ENCODE peak calls at places on chromosomes 12 and 14, in nine cellular contexts. One of them, this sample, is unnamed.

GRCh38 chr12:54082402-54082892 is 28.8 kb downstream of the HOXC4 start:
- DNase-seq in M059J: peak; percentile 16
- DNase-seq in ACHN: peak; percentile 32
- DNase-seq in lower lobe of right lung: no peak
- DNase-seq in Kasumi-1: no peak
- DNase-seq in foreskin keratinocyte: no peak
- DNase-seq in NCI-H524: peak; percentile 19
- DNase-seq in effector memory CD4-positive, alpha-beta T cell: peak; percentile 2
- DNase-seq in WTC11: peak; percentile 53
- DNase-seq in this sample: no peak

GRCh38 chr12:80382254-80382653 is 61.8 kb upstream of the PTPRQ start:
- DNase-seq in M059J: no peak
- DNase-seq in Kasumi-1: no peak
- DNase-seq in foreskin keratinocyte: no peak
- DNase-seq in WTC11: no peak
- DNase-seq in lower lobe of right lung: no peak
- DNase-seq in effector memory CD4-positive, alpha-beta T cell: no peak
- DNase-seq in NCI-H524: no peak
- DNase-seq in ACHN: no peak
- DNase-seq in this sample: no peak

GRCh38 chr12:27548301-27549199 is 24.5 kb downstream of the PPFIBP1 start:
- DNase-seq in Kasumi-1: no peak
- DNase-seq in ACHN: no peak
- DNase-seq in lower lobe of right lung: no peak
- DNase-seq in M059J: peak; percentile 57
- DNase-seq in NCI-H524: peak; percentile 47
- DNase-seq in effector memory CD4-positive, alpha-beta T cell: no peak
- DNase-seq in WTC11: no peak
- DNase-seq in foreskin keratinocyte: no peak
- DNase-seq in this sample: no peak

GRCh38 chr12:110015132-110015531 is 15.9 kb downstream of the ANKRD13A start:
- DNase-seq in M059J: no peak
- DNase-seq in lower lobe of right lung: no peak
- DNase-seq in WTC11: no peak
- DNase-seq in Kasumi-1: peak; percentile 70
- DNase-seq in NCI-H524: no peak
- DNase-seq in effector memory CD4-positive, alpha-beta T cell: no peak
- DNase-seq in foreskin keratinocyte: no peak
- DNase-seq in ACHN: no peak
- DNase-seq in this sample: no peak

GRCh38 chr12:63952980-63953379 is 108.5 kb downstream of the SRGAP1 start:
- DNase-seq in M059J: no peak
- DNase-seq in foreskin keratinocyte: no peak
- DNase-seq in NCI-H524: peak; percentile 71
- DNase-seq in ACHN: no peak
- DNase-seq in effector memory CD4-positive, alpha-beta T cell: no peak
- DNase-seq in Kasumi-1: no peak
- DNase-seq in WTC11: no peak
- DNase-seq in lower lobe of right lung: no peak
- DNase-seq in this sample: no peak

GRCh38 chr14:22497144-22497423 is 91.9 kb downstream of the DAD1 start:
- DNase-seq in Kasumi-1: no peak
- DNase-seq in ACHN: no peak
- DNase-seq in WTC11: no peak
- DNase-seq in foreskin keratinocyte: no peak
- DNase-seq in effector memory CD4-positive, alpha-beta T cell: no peak
- DNase-seq in M059J: no peak
- DNase-seq in NCI-H524: no peak
- DNase-seq in lower lobe of right lung: no peak
- DNase-seq in this sample: no peak

GRCh38 chr14:26765768-26766550 is 168.1 kb upstream of the NOVA1 start:
- DNase-seq in lower lobe of right lung: no peak
- DNase-seq in NCI-H524: no peak
- DNase-seq in effector memory CD4-positive, alpha-beta T cell: no peak
- DNase-seq in ACHN: peak; percentile 19
- DNase-seq in foreskin keratinocyte: peak; percentile 59
- DNase-seq in Kasumi-1: no peak
- DNase-seq in WTC11: no peak
- DNase-seq in M059J: no peak
- DNase-seq in this sample: no peak

GRCh38 chr12:110234197-110235154 is 46.6 kb upstream of the ATP2A2 start:
- DNase-seq in M059J: no peak
- DNase-seq in effector memory CD4-positive, alpha-beta T cell: no peak
- DNase-seq in foreskin keratinocyte: no peak
- DNase-seq in WTC11: no peak
- DNase-seq in lower lobe of right lung: no peak
- DNase-seq in NCI-H524: no peak
- DNase-seq in ACHN: no peak
- DNase-seq in Kasumi-1: peak; percentile 28
- DNase-seq in this sample: no peak

GRCh38 chr14:71532349-71532748 is 399.9 kb upstream of the RGS6 start:
- DNase-seq in M059J: peak; percentile 81
- DNase-seq in lower lobe of right lung: no peak
- DNase-seq in NCI-H524: no peak
- DNase-seq in foreskin keratinocyte: no peak
- DNase-seq in effector memory CD4-positive, alpha-beta T cell: no peak
- DNase-seq in Kasumi-1: no peak
- DNase-seq in WTC11: no peak
- DNase-seq in ACHN: no peak
- DNase-seq in this sample: no peak

GRCh38 chr14:54627718-54628345 is 60.9 kb downstream of the SAMD4A start:
- DNase-seq in WTC11: no peak
- DNase-seq in ACHN: no peak
- DNase-seq in lower lobe of right lung: no peak
- DNase-seq in NCI-H524: no peak
- DNase-seq in effector memory CD4-positive, alpha-beta T cell: peak; percentile 6
- DNase-seq in foreskin keratinocyte: no peak
- DNase-seq in Kasumi-1: peak; percentile 59
- DNase-seq in M059J: peak; percentile 41
- DNase-seq in this sample: no peak

GRCh38 chr14:38339704-38340103 is 83.8 kb upstream of the CLEC14A start:
- DNase-seq in WTC11: no peak
- DNase-seq in lower lobe of right lung: no peak
- DNase-seq in effector memory CD4-positive, alpha-beta T cell: no peak
- DNase-seq in M059J: peak; percentile 25
- DNase-seq in Kasumi-1: no peak
- DNase-seq in ACHN: no peak
- DNase-seq in foreskin keratinocyte: no peak
- DNase-seq in NCI-H524: no peak
- DNase-seq in this sample: no peak

GRCh38 chr12:85466906-85467305 is 186.9 kb downstream of the ALX1 start:
- DNase-seq in foreskin keratinocyte: peak; percentile 52
- DNase-seq in Kasumi-1: no peak
- DNase-seq in M059J: peak; percentile 10
- DNase-seq in ACHN: no peak
- DNase-seq in lower lobe of right lung: no peak
- DNase-seq in NCI-H524: no peak
- DNase-seq in effector memory CD4-positive, alpha-beta T cell: no peak
- DNase-seq in WTC11: no peak
- DNase-seq in this sample: peak; percentile 26

GRCh38 chr12:132428872-132429121 is 61.2 kb upstream of the FBRSL1 start:
- DNase-seq in Kasumi-1: no peak
- DNase-seq in effector memory CD4-positive, alpha-beta T cell: no peak
- DNase-seq in ACHN: no peak
- DNase-seq in NCI-H524: peak; percentile 60
- DNase-seq in M059J: no peak
- DNase-seq in WTC11: no peak
- DNase-seq in lower lobe of right lung: no peak
- DNase-seq in foreskin keratinocyte: peak; percentile 47
- DNase-seq in this sample: peak; percentile 30

GRCh38 chr14:94650444-94650775 is 38.2 kb downstream of the SERPINA3 start:
- DNase-seq in Kasumi-1: no peak
- DNase-seq in foreskin keratinocyte: no peak
- DNase-seq in ACHN: no peak
- DNase-seq in M059J: no peak
- DNase-seq in effector memory CD4-positive, alpha-beta T cell: no peak
- DNase-seq in lower lobe of right lung: no peak
- DNase-seq in WTC11: no peak
- DNase-seq in NCI-H524: no peak
- DNase-seq in this sample: no peak

GRCh38 chr12:98439471-98440164 is 75.8 kb upstream of the TMPO start:
- DNase-seq in ACHN: no peak
- DNase-seq in foreskin keratinocyte: no peak
- DNase-seq in effector memory CD4-positive, alpha-beta T cell: no peak
- DNase-seq in lower lobe of right lung: no peak
- DNase-seq in M059J: no peak
- DNase-seq in Kasumi-1: peak; percentile 79
- DNase-seq in NCI-H524: peak; percentile 8
- DNase-seq in WTC11: no peak
- DNase-seq in this sample: no peak

GRCh38 chr12:3489057-3489456 is 1.9 kb upstream of the PRMT8 start:
- DNase-seq in Kasumi-1: no peak
- DNase-seq in WTC11: no peak
- DNase-seq in lower lobe of right lung: no peak
- DNase-seq in foreskin keratinocyte: peak; percentile 93
- DNase-seq in NCI-H524: no peak
- DNase-seq in ACHN: no peak
- DNase-seq in effector memory CD4-positive, alpha-beta T cell: no peak
- DNase-seq in M059J: no peak
- DNase-seq in this sample: peak; percentile 98

GRCh38 chr12:79236920-79237319 is 372.3 kb downstream of the SYT1 start:
- DNase-seq in M059J: no peak
- DNase-seq in lower lobe of right lung: no peak
- DNase-seq in foreskin keratinocyte: no peak
- DNase-seq in ACHN: no peak
- DNase-seq in Kasumi-1: no peak
- DNase-seq in WTC11: no peak
- DNase-seq in effector memory CD4-positive, alpha-beta T cell: no peak
- DNase-seq in NCI-H524: no peak
- DNase-seq in this sample: no peak

GRCh38 chr14:29937116-29937515 is 9.5 kb upstream of the PRKD1 start:
- DNase-seq in effector memory CD4-positive, alpha-beta T cell: no peak
- DNase-seq in Kasumi-1: no peak
- DNase-seq in WTC11: no peak
- DNase-seq in lower lobe of right lung: no peak
- DNase-seq in M059J: peak; percentile 31
- DNase-seq in ACHN: no peak
- DNase-seq in foreskin keratinocyte: peak; percentile 48
- DNase-seq in NCI-H524: no peak
- DNase-seq in this sample: peak; percentile 24

GRCh38 chr14:29548948-29549370 is 378.7 kb downstream of the PRKD1 start:
- DNase-seq in WTC11: no peak
- DNase-seq in NCI-H524: peak; percentile 88
- DNase-seq in effector memory CD4-positive, alpha-beta T cell: no peak
- DNase-seq in M059J: peak; percentile 70
- DNase-seq in Kasumi-1: peak; percentile 57
- DNase-seq in foreskin keratinocyte: peak; percentile 47
- DNase-seq in ACHN: peak; percentile 63
- DNase-seq in lower lobe of right lung: no peak
- DNase-seq in this sample: peak; percentile 39

GRCh38 chr12:4392223-4392742 is 12.8 kb upstream of the FGF23 start:
- DNase-seq in foreskin keratinocyte: no peak
- DNase-seq in Kasumi-1: no peak
- DNase-seq in M059J: no peak
- DNase-seq in effector memory CD4-positive, alpha-beta T cell: no peak
- DNase-seq in ACHN: no peak
- DNase-seq in lower lobe of right lung: no peak
- DNase-seq in NCI-H524: no peak
- DNase-seq in WTC11: no peak
- DNase-seq in this sample: no peak

GRCh38 chr14:24838945-24839616 is 205.1 kb upstream of the GZMB start:
- DNase-seq in lower lobe of right lung: no peak
- DNase-seq in effector memory CD4-positive, alpha-beta T cell: no peak
- DNase-seq in foreskin keratinocyte: no peak
- DNase-seq in ACHN: no peak
- DNase-seq in M059J: no peak
- DNase-seq in NCI-H524: no peak
- DNase-seq in WTC11: no peak
- DNase-seq in Kasumi-1: no peak
- DNase-seq in this sample: no peak

GRCh38 chr12:101619868-101620761 is 25.3 kb downstream of the MYBPC1 start:
- DNase-seq in M059J: no peak
- DNase-seq in Kasumi-1: no peak
- DNase-seq in foreskin keratinocyte: no peak
- DNase-seq in ACHN: no peak
- DNase-seq in effector memory CD4-positive, alpha-beta T cell: no peak
- DNase-seq in NCI-H524: no peak
- DNase-seq in lower lobe of right lung: no peak
- DNase-seq in WTC11: no peak
- DNase-seq in this sample: no peak

GRCh38 chr12:90335561-90335960 is 619.4 kb downstream of the CCER1 start:
- DNase-seq in ACHN: no peak
- DNase-seq in NCI-H524: no peak
- DNase-seq in effector memory CD4-positive, alpha-beta T cell: no peak
- DNase-seq in WTC11: no peak
- DNase-seq in lower lobe of right lung: no peak
- DNase-seq in M059J: peak; percentile 2
- DNase-seq in foreskin keratinocyte: no peak
- DNase-seq in Kasumi-1: peak; percentile 67
- DNase-seq in this sample: no peak

GRCh38 chr14:26841361-26841760 is 243.5 kb upstream of the NOVA1 start:
- DNase-seq in ACHN: peak; percentile 1
- DNase-seq in foreskin keratinocyte: peak; percentile 49
- DNase-seq in lower lobe of right lung: no peak
- DNase-seq in effector memory CD4-positive, alpha-beta T cell: no peak
- DNase-seq in Kasumi-1: no peak
- DNase-seq in M059J: no peak
- DNase-seq in NCI-H524: no peak
- DNase-seq in WTC11: no peak
- DNase-seq in this sample: no peak

GRCh38 chr14:33475623-33476022 is 475.3 kb downstream of the EGLN3 start:
- DNase-seq in effector memory CD4-positive, alpha-beta T cell: no peak
- DNase-seq in ACHN: peak; percentile 49
- DNase-seq in WTC11: peak; percentile 75
- DNase-seq in M059J: peak; percentile 88
- DNase-seq in lower lobe of right lung: no peak
- DNase-seq in foreskin keratinocyte: peak; percentile 37
- DNase-seq in NCI-H524: peak; percentile 83
- DNase-seq in Kasumi-1: peak; percentile 36
- DNase-seq in this sample: peak; percentile 38

GRCh38 chr12:67269632-67270578 is 747 bp downstream of the CAND1 start:
- DNase-seq in foreskin keratinocyte: peak; percentile 44
- DNase-seq in ACHN: peak; percentile 44
- DNase-seq in NCI-H524: peak; percentile 60
- DNase-seq in effector memory CD4-positive, alpha-beta T cell: peak; percentile 39
- DNase-seq in Kasumi-1: peak; percentile 20
- DNase-seq in lower lobe of right lung: peak; percentile 63
- DNase-seq in WTC11: peak; percentile 62
- DNase-seq in M059J: peak; percentile 38
- DNase-seq in this sample: peak; percentile 57

GRCh38 chr14:45149602-45150001 is 13.9 kb downstream of the FANCM start:
- DNase-seq in WTC11: no peak
- DNase-seq in lower lobe of right lung: no peak
- DNase-seq in effector memory CD4-positive, alpha-beta T cell: no peak
- DNase-seq in NCI-H524: no peak
- DNase-seq in ACHN: no peak
- DNase-seq in M059J: no peak
- DNase-seq in Kasumi-1: no peak
- DNase-seq in foreskin keratinocyte: no peak
- DNase-seq in this sample: no peak

GRCh38 chr14:76461886-76462285 is 85.9 kb downstream of the ESRRB start:
- DNase-seq in Kasumi-1: no peak
- DNase-seq in WTC11: no peak
- DNase-seq in ACHN: no peak
- DNase-seq in NCI-H524: no peak
- DNase-seq in foreskin keratinocyte: no peak
- DNase-seq in lower lobe of right lung: no peak
- DNase-seq in M059J: no peak
- DNase-seq in effector memory CD4-positive, alpha-beta T cell: no peak
- DNase-seq in this sample: no peak

GRCh38 chr12:3727354-3727753 is 25.6 kb downstream of the CRACR2A start:
- DNase-seq in lower lobe of right lung: no peak
- DNase-seq in M059J: no peak
- DNase-seq in NCI-H524: no peak
- DNase-seq in effector memory CD4-positive, alpha-beta T cell: no peak
- DNase-seq in foreskin keratinocyte: no peak
- DNase-seq in Kasumi-1: no peak
- DNase-seq in WTC11: no peak
- DNase-seq in ACHN: no peak
- DNase-seq in this sample: no peak

GRCh38 chr14:100069161-100069800 is 4.1 kb downstream of the EVL start:
- DNase-seq in NCI-H524: no peak
- DNase-seq in foreskin keratinocyte: no peak
- DNase-seq in effector memory CD4-positive, alpha-beta T cell: no peak
- DNase-seq in lower lobe of right lung: no peak
- DNase-seq in WTC11: no peak
- DNase-seq in M059J: no peak
- DNase-seq in Kasumi-1: no peak
- DNase-seq in ACHN: no peak
- DNase-seq in this sample: no peak

GRCh38 chr12:89162704-89163261 is 189.5 kb downstream of the DUSP6 start:
- DNase-seq in WTC11: no peak
- DNase-seq in Kasumi-1: peak; percentile 98
- DNase-seq in NCI-H524: no peak
- DNase-seq in effector memory CD4-positive, alpha-beta T cell: no peak
- DNase-seq in lower lobe of right lung: peak; percentile 70
- DNase-seq in M059J: peak; percentile 98
- DNase-seq in foreskin keratinocyte: peak; percentile 100
- DNase-seq in ACHN: no peak
- DNase-seq in this sample: peak; percentile 100

This sample was measured in mammary epithelial cell.